ENCODE peak calls at places on chromosomes 12 and 14, in six cellular contexts. One of them, this sample, is unnamed.

GRCh38 chr12:1779783-1780182 is 40.6 kb upstream of the LRTM2 start:
- DNase-seq in upper lobe of left lung: no peak
- DNase-seq in effector memory CD4-positive, alpha-beta T cell: no peak
- DNase-seq in upper lobe of right lung: no peak
- DNase-seq in naive thymus-derived CD4-positive, alpha-beta T cell: no peak
- DNase-seq in tibial nerve: no peak
- DNase-seq in this sample: no peak

GRCh38 chr14:65958664-65959562 is 527.3 kb upstream of the CCDC196 start:
- DNase-seq in upper lobe of left lung: no peak
- DNase-seq in effector memory CD4-positive, alpha-beta T cell: no peak
- DNase-seq in upper lobe of right lung: no peak
- DNase-seq in naive thymus-derived CD4-positive, alpha-beta T cell: no peak
- DNase-seq in tibial nerve: no peak
- DNase-seq in this sample: no peak

GRCh38 chr12:54411398-54412241 is 7.4 kb downstream of the ITGA5 start:
- DNase-seq in upper lobe of left lung: peak; percentile 86
- DNase-seq in effector memory CD4-positive, alpha-beta T cell: peak; percentile 48
- DNase-seq in upper lobe of right lung: peak; percentile 83
- DNase-seq in naive thymus-derived CD4-positive, alpha-beta T cell: peak; percentile 44
- DNase-seq in tibial nerve: peak; percentile 49
- DNase-seq in this sample: no peak

GRCh38 chr12:94732367-94732990 is 82.1 kb upstream of the TMCC3 start:
- DNase-seq in upper lobe of left lung: no peak
- DNase-seq in effector memory CD4-positive, alpha-beta T cell: no peak
- DNase-seq in upper lobe of right lung: no peak
- DNase-seq in naive thymus-derived CD4-positive, alpha-beta T cell: no peak
- DNase-seq in tibial nerve: no peak
- DNase-seq in this sample: no peak

GRCh38 chr14:87109271-87109670 is 883.7 kb downstream of the GALC start:
- DNase-seq in upper lobe of left lung: no peak
- DNase-seq in effector memory CD4-positive, alpha-beta T cell: no peak
- DNase-seq in upper lobe of right lung: no peak
- DNase-seq in naive thymus-derived CD4-positive, alpha-beta T cell: no peak
- DNase-seq in tibial nerve: no peak
- DNase-seq in this sample: no peak

GRCh38 chr12:3491938-3492867 is 1.2 kb downstream of the PRMT8 start:
- DNase-seq in upper lobe of left lung: no peak
- DNase-seq in effector memory CD4-positive, alpha-beta T cell: no peak
- DNase-seq in upper lobe of right lung: peak; percentile 71
- DNase-seq in naive thymus-derived CD4-positive, alpha-beta T cell: peak; percentile 21
- DNase-seq in tibial nerve: no peak
- DNase-seq in this sample: no peak

GRCh38 chr12:104702565-104703139 is 245.9 kb downstream of the CHST11 start:
- DNase-seq in upper lobe of left lung: no peak
- DNase-seq in effector memory CD4-positive, alpha-beta T cell: no peak
- DNase-seq in upper lobe of right lung: no peak
- DNase-seq in naive thymus-derived CD4-positive, alpha-beta T cell: no peak
- DNase-seq in tibial nerve: peak; percentile 58
- DNase-seq in this sample: no peak

GRCh38 chr12:98885778-98886177 is 240.7 kb downstream of the APAF1 start:
- DNase-seq in upper lobe of left lung: no peak
- DNase-seq in effector memory CD4-positive, alpha-beta T cell: no peak
- DNase-seq in upper lobe of right lung: no peak
- DNase-seq in naive thymus-derived CD4-positive, alpha-beta T cell: no peak
- DNase-seq in tibial nerve: no peak
- DNase-seq in this sample: no peak

GRCh38 chr12:32946504-32947131 is 50.0 kb upstream of the PKP2 start:
- DNase-seq in upper lobe of left lung: no peak
- DNase-seq in effector memory CD4-positive, alpha-beta T cell: no peak
- DNase-seq in upper lobe of right lung: no peak
- DNase-seq in naive thymus-derived CD4-positive, alpha-beta T cell: no peak
- DNase-seq in tibial nerve: no peak
- DNase-seq in this sample: no peak

GRCh38 chr14:60805881-60806569 is 71.5 kb downstream of the MNAT1 start:
- DNase-seq in upper lobe of left lung: no peak
- DNase-seq in effector memory CD4-positive, alpha-beta T cell: no peak
- DNase-seq in upper lobe of right lung: no peak
- DNase-seq in naive thymus-derived CD4-positive, alpha-beta T cell: no peak
- DNase-seq in tibial nerve: no peak
- DNase-seq in this sample: no peak

GRCh38 chr14:61749264-61749663 is 13.0 kb upstream of the SNAPC1 start:
- DNase-seq in upper lobe of left lung: no peak
- DNase-seq in effector memory CD4-positive, alpha-beta T cell: no peak
- DNase-seq in upper lobe of right lung: no peak
- DNase-seq in naive thymus-derived CD4-positive, alpha-beta T cell: no peak
- DNase-seq in tibial nerve: no peak
- DNase-seq in this sample: no peak

GRCh38 chr14:24307575-24308341 is at the start of gene CIDEB:
- DNase-seq in upper lobe of left lung: peak; percentile 68
- DNase-seq in effector memory CD4-positive, alpha-beta T cell: no peak
- DNase-seq in upper lobe of right lung: no peak
- DNase-seq in naive thymus-derived CD4-positive, alpha-beta T cell: peak; percentile 25
- DNase-seq in tibial nerve: no peak
- DNase-seq in this sample: no peak

GRCh38 chr12:124411291-124411878 is 116.5 kb downstream of the RFLNA start:
- DNase-seq in upper lobe of left lung: no peak
- DNase-seq in effector memory CD4-positive, alpha-beta T cell: no peak
- DNase-seq in upper lobe of right lung: no peak
- DNase-seq in naive thymus-derived CD4-positive, alpha-beta T cell: no peak
- DNase-seq in tibial nerve: peak; percentile 52
- DNase-seq in this sample: no peak

GRCh38 chr12:96177013-96177412 is 17.2 kb upstream of the ELK3 start:
- DNase-seq in upper lobe of left lung: peak; percentile 34
- DNase-seq in effector memory CD4-positive, alpha-beta T cell: peak; percentile 23
- DNase-seq in upper lobe of right lung: no peak
- DNase-seq in naive thymus-derived CD4-positive, alpha-beta T cell: no peak
- DNase-seq in tibial nerve: no peak
- DNase-seq in this sample: no peak

GRCh38 chr14:102525213-102526143 is 15.9 kb upstream of the ANKRD9 start:
- DNase-seq in upper lobe of left lung: peak; percentile 53
- DNase-seq in effector memory CD4-positive, alpha-beta T cell: peak; percentile 26
- DNase-seq in upper lobe of right lung: peak; percentile 64
- DNase-seq in naive thymus-derived CD4-positive, alpha-beta T cell: no peak
- DNase-seq in tibial nerve: no peak
- DNase-seq in this sample: peak; percentile 91

GRCh38 chr12:28024231-28024995 is 51.9 kb upstream of the PTHLH start:
- DNase-seq in upper lobe of left lung: no peak
- DNase-seq in effector memory CD4-positive, alpha-beta T cell: no peak
- DNase-seq in upper lobe of right lung: no peak
- DNase-seq in naive thymus-derived CD4-positive, alpha-beta T cell: no peak
- DNase-seq in tibial nerve: no peak
- DNase-seq in this sample: no peak

GRCh38 chr12:4817813-4818212 is 91.9 kb upstream of the KCNA1 start:
- DNase-seq in upper lobe of left lung: no peak
- DNase-seq in effector memory CD4-positive, alpha-beta T cell: no peak
- DNase-seq in upper lobe of right lung: no peak
- DNase-seq in naive thymus-derived CD4-positive, alpha-beta T cell: no peak
- DNase-seq in tibial nerve: no peak
- DNase-seq in this sample: no peak

GRCh38 chr14:54348001-54348611 is 48.7 kb upstream of the CDKN3 start:
- DNase-seq in upper lobe of left lung: no peak
- DNase-seq in effector memory CD4-positive, alpha-beta T cell: no peak
- DNase-seq in upper lobe of right lung: no peak
- DNase-seq in naive thymus-derived CD4-positive, alpha-beta T cell: no peak
- DNase-seq in tibial nerve: no peak
- DNase-seq in this sample: peak; percentile 20

GRCh38 chr12:53973093-53974042 is at the start of gene HOXC11:
- DNase-seq in upper lobe of left lung: no peak
- DNase-seq in effector memory CD4-positive, alpha-beta T cell: no peak
- DNase-seq in upper lobe of right lung: no peak
- DNase-seq in naive thymus-derived CD4-positive, alpha-beta T cell: no peak
- DNase-seq in tibial nerve: no peak
- DNase-seq in this sample: no peak

GRCh38 chr12:50110127-50110761 is 1.8 kb upstream of the COX14 start:
- DNase-seq in upper lobe of left lung: peak; percentile 68
- DNase-seq in effector memory CD4-positive, alpha-beta T cell: no peak
- DNase-seq in upper lobe of right lung: peak; percentile 83
- DNase-seq in naive thymus-derived CD4-positive, alpha-beta T cell: no peak
- DNase-seq in tibial nerve: no peak
- DNase-seq in this sample: no peak

GRCh38 chr12:1801285-1801975 is 18.9 kb upstream of the LRTM2 start:
- DNase-seq in upper lobe of left lung: peak; percentile 8
- DNase-seq in effector memory CD4-positive, alpha-beta T cell: no peak
- DNase-seq in upper lobe of right lung: peak; percentile 38
- DNase-seq in naive thymus-derived CD4-positive, alpha-beta T cell: no peak
- DNase-seq in tibial nerve: peak; percentile 9
- DNase-seq in this sample: no peak

GRCh38 chr14:65961004-65961403 is 525.2 kb upstream of the CCDC196 start:
- DNase-seq in upper lobe of left lung: peak; percentile 40
- DNase-seq in effector memory CD4-positive, alpha-beta T cell: peak; percentile 23
- DNase-seq in upper lobe of right lung: peak; percentile 83
- DNase-seq in naive thymus-derived CD4-positive, alpha-beta T cell: peak; percentile 45
- DNase-seq in tibial nerve: no peak
- DNase-seq in this sample: no peak

GRCh38 chr12:123075092-123075491 is 75.8 kb downstream of the PITPNM2 start:
- DNase-seq in upper lobe of left lung: no peak
- DNase-seq in effector memory CD4-positive, alpha-beta T cell: no peak
- DNase-seq in upper lobe of right lung: no peak
- DNase-seq in naive thymus-derived CD4-positive, alpha-beta T cell: no peak
- DNase-seq in tibial nerve: peak; percentile 55
- DNase-seq in this sample: no peak

GRCh38 chr14:102949062-102949800 is 26.8 kb downstream of the AMN start:
- DNase-seq in upper lobe of left lung: no peak
- DNase-seq in effector memory CD4-positive, alpha-beta T cell: no peak
- DNase-seq in upper lobe of right lung: no peak
- DNase-seq in naive thymus-derived CD4-positive, alpha-beta T cell: no peak
- DNase-seq in tibial nerve: no peak
- DNase-seq in this sample: no peak

GRCh38 chr12:92255741-92256140 is 110.1 kb upstream of the BTG1 start:
- DNase-seq in upper lobe of left lung: no peak
- DNase-seq in effector memory CD4-positive, alpha-beta T cell: no peak
- DNase-seq in upper lobe of right lung: no peak
- DNase-seq in naive thymus-derived CD4-positive, alpha-beta T cell: no peak
- DNase-seq in tibial nerve: no peak
- DNase-seq in this sample: no peak

GRCh38 chr12:22588817-22589216 is 36.2 kb upstream of the ETNK1 start:
- DNase-seq in upper lobe of left lung: no peak
- DNase-seq in effector memory CD4-positive, alpha-beta T cell: no peak
- DNase-seq in upper lobe of right lung: no peak
- DNase-seq in naive thymus-derived CD4-positive, alpha-beta T cell: no peak
- DNase-seq in tibial nerve: no peak
- DNase-seq in this sample: no peak

GRCh38 chr14:95597784-95598204 is 62.9 kb downstream of the GLRX5 start:
- DNase-seq in upper lobe of left lung: no peak
- DNase-seq in effector memory CD4-positive, alpha-beta T cell: no peak
- DNase-seq in upper lobe of right lung: no peak
- DNase-seq in naive thymus-derived CD4-positive, alpha-beta T cell: no peak
- DNase-seq in tibial nerve: no peak
- DNase-seq in this sample: no peak

GRCh38 chr12:111304642-111305071 is 64.2 kb downstream of the PHETA1 start:
- DNase-seq in upper lobe of left lung: no peak
- DNase-seq in effector memory CD4-positive, alpha-beta T cell: no peak
- DNase-seq in upper lobe of right lung: no peak
- DNase-seq in naive thymus-derived CD4-positive, alpha-beta T cell: peak; percentile 19
- DNase-seq in tibial nerve: no peak
- DNase-seq in this sample: no peak

GRCh38 chr14:52412426-52412825 is 98.3 kb downstream of the PTGER2 start:
- DNase-seq in upper lobe of left lung: no peak
- DNase-seq in effector memory CD4-positive, alpha-beta T cell: no peak
- DNase-seq in upper lobe of right lung: no peak
- DNase-seq in naive thymus-derived CD4-positive, alpha-beta T cell: no peak
- DNase-seq in tibial nerve: no peak
- DNase-seq in this sample: no peak

GRCh38 chr12:104888892-104889291 is 69.2 kb downstream of the SLC41A2 start:
- DNase-seq in upper lobe of left lung: no peak
- DNase-seq in effector memory CD4-positive, alpha-beta T cell: no peak
- DNase-seq in upper lobe of right lung: no peak
- DNase-seq in naive thymus-derived CD4-positive, alpha-beta T cell: no peak
- DNase-seq in tibial nerve: no peak
- DNase-seq in this sample: no peak

DNA sequence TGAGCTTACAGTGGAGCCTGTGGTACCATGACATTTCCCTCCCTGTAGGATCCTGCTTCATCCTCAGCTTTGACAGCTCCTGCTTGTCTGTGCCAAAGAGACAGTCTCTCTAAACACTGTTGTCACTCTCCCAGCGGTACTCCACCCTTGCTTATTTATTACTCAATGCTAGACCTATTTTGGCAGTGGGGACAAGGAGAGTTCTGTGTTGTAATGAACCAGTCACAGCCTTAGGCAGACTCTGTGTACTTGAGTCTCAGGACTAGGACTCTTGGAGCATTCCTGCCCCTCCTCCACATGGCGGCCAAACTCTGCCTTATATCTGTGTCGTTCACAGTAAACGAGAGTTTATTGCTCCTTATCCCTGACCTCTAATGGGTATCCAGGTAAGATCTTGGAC is 70.9 kb downstream of the PIK3C2G start:
- DNase-seq in upper lobe of left lung: no peak
- DNase-seq in effector memory CD4-positive, alpha-beta T cell: no peak
- DNase-seq in upper lobe of right lung: no peak
- DNase-seq in naive thymus-derived CD4-positive, alpha-beta T cell: no peak
- DNase-seq in tibial nerve: no peak
- DNase-seq in this sample: no peak
- H3K27ac ChIP-seq in upper lobe of left lung: no peak overlapping the region
- H3K27ac ChIP-seq in effector memory CD4-positive, alpha-beta T cell: no peak overlapping the region
- H3K27ac ChIP-seq in upper lobe of right lung: no peak overlapping the region
- H3K27ac ChIP-seq in naive thymus-derived CD4-positive, alpha-beta T cell: no peak overlapping the region
- H3K27ac ChIP-seq in tibial nerve: no peak overlapping the region
- H3K27ac ChIP-seq in this sample: no peak overlapping the region

GRCh38 chr12:57131896-57132744 is 3.8 kb downstream of the LRP1 start:
- DNase-seq in upper lobe of left lung: no peak
- DNase-seq in effector memory CD4-positive, alpha-beta T cell: no peak
- DNase-seq in upper lobe of right lung: no peak
- DNase-seq in naive thymus-derived CD4-positive, alpha-beta T cell: no peak
- DNase-seq in tibial nerve: no peak
- DNase-seq in this sample: no peak
- H3K27ac ChIP-seq in upper lobe of left lung: peak overlapping the region; percentile 63
- H3K27ac ChIP-seq in effector memory CD4-positive, alpha-beta T cell: no peak overlapping the region
- H3K27ac ChIP-seq in upper lobe of right lung: peak overlapping the region; percentile 71
- H3K27ac ChIP-seq in naive thymus-derived CD4-positive, alpha-beta T cell: no peak overlapping the region
- H3K27ac ChIP-seq in tibial nerve: peak overlapping the region; percentile 58
- H3K27ac ChIP-seq in this sample: peak overlapping the region; percentile 65

GRCh38 chr12:132858727-132859266 is 28.6 kb downstream of the CHFR start:
- DNase-seq in upper lobe of left lung: no peak
- DNase-seq in effector memory CD4-positive, alpha-beta T cell: no peak
- DNase-seq in upper lobe of right lung: no peak
- DNase-seq in naive thymus-derived CD4-positive, alpha-beta T cell: no peak
- DNase-seq in tibial nerve: no peak
- DNase-seq in this sample: no peak

GRCh38 chr12:132856581-132856980 is 27.9 kb upstream of the GOLGA3 start:
- DNase-seq in upper lobe of left lung: no peak
- DNase-seq in effector memory CD4-positive, alpha-beta T cell: no peak
- DNase-seq in upper lobe of right lung: no peak
- DNase-seq in naive thymus-derived CD4-positive, alpha-beta T cell: no peak
- DNase-seq in tibial nerve: no peak
- DNase-seq in this sample: no peak

GRCh38 chr12:132866251-132866828 is 21.1 kb downstream of the CHFR start:
- DNase-seq in upper lobe of left lung: no peak
- DNase-seq in effector memory CD4-positive, alpha-beta T cell: no peak
- DNase-seq in upper lobe of right lung: no peak
- DNase-seq in naive thymus-derived CD4-positive, alpha-beta T cell: no peak
- DNase-seq in tibial nerve: no peak
- DNase-seq in this sample: no peak

GRCh38 chr12:132861558-132861957 is 25.8 kb downstream of the CHFR start:
- DNase-seq in upper lobe of left lung: no peak
- DNase-seq in effector memory CD4-positive, alpha-beta T cell: no peak
- DNase-seq in upper lobe of right lung: no peak
- DNase-seq in naive thymus-derived CD4-positive, alpha-beta T cell: no peak
- DNase-seq in tibial nerve: no peak
- DNase-seq in this sample: no peak
- H3K27ac ChIP-seq in upper lobe of left lung: no peak overlapping the region
- H3K27ac ChIP-seq in effector memory CD4-positive, alpha-beta T cell: no peak overlapping the region
- H3K27ac ChIP-seq in upper lobe of right lung: no peak overlapping the region
- H3K27ac ChIP-seq in naive thymus-derived CD4-positive, alpha-beta T cell: no peak overlapping the region
- H3K27ac ChIP-seq in tibial nerve: no peak overlapping the region
- H3K27ac ChIP-seq in this sample: no peak overlapping the region

GRCh38 chr12:57881035-57881973 is 34.8 kb upstream of the CTDSP2 start:
- DNase-seq in upper lobe of left lung: no peak
- DNase-seq in effector memory CD4-positive, alpha-beta T cell: no peak
- DNase-seq in upper lobe of right lung: no peak
- DNase-seq in naive thymus-derived CD4-positive, alpha-beta T cell: no peak
- DNase-seq in tibial nerve: no peak
- DNase-seq in this sample: no peak
- H3K27ac ChIP-seq in upper lobe of left lung: no peak overlapping the region
- H3K27ac ChIP-seq in effector memory CD4-positive, alpha-beta T cell: no peak overlapping the region
- H3K27ac ChIP-seq in upper lobe of right lung: no peak overlapping the region
- H3K27ac ChIP-seq in naive thymus-derived CD4-positive, alpha-beta T cell: no peak overlapping the region
- H3K27ac ChIP-seq in tibial nerve: no peak overlapping the region
- H3K27ac ChIP-seq in this sample: no peak overlapping the region

This sample was measured in SK-N-MC.